ENCODE peak calls at places on chromosomes 2 and 18, in four cellular contexts. A is cardiac muscle cell, O is NB4, J is GM12865. S is an unnamed sample.

GRCh38 chr18:39485696-39486095 is 1920.1 kb upstream of the CELF4 start:
- DNase-seq in A (no peak), O (no peak), J (no peak), S (peak; percentile 16)

GRCh38 chr2:139354518-139354917 is 574.3 kb upstream of the NXPH2 start:
- DNase-seq in A (no peak), O (no peak), J (no peak), S (no peak)

GRCh38 chr2:65057391-65058052 is 1.3 kb downstream of the CEP68 start:
- DNase-seq in A (no peak), O (peak; percentile 82), J (peak; percentile 82), S (peak; percentile 77)

GRCh38 chr2:24015562-24016375 is 5.9 kb downstream of the MFSD2B start:
- DNase-seq in A (peak; percentile 22), O (no peak), J (no peak), S (peak; percentile 82)

GRCh38 chr2:45269149-45269793 is 260.0 kb upstream of the SIX2 start:
- DNase-seq in A (no peak), O (no peak), J (no peak), S (peak; percentile 59)

GRCh38 chr2:44268259-44268649 is 7.0 kb upstream of the SLC3A1 start:
- DNase-seq in A (no peak), O (no peak), J (no peak), S (peak; percentile 35)

GRCh38 chr2:30492185-30492584 is 45.1 kb downstream of the LCLAT1 start:
- DNase-seq in A (no peak), O (no peak), J (no peak), S (no peak)

GRCh38 chr2:168913171-168913484 is 12.0 kb downstream of the G6PC2 start:
- DNase-seq in A (no peak), O (no peak), J (no peak), S (no peak)

GRCh38 chr2:69292326-69292725 is 94.7 kb downstream of the GFPT1 start:
- DNase-seq in A (no peak), O (no peak), J (no peak), S (no peak)

GRCh38 chr18:31646332-31646822 is 38.0 kb downstream of the B4GALT6 start:
- DNase-seq in A (no peak), O (peak; percentile 52), J (peak; percentile 57), S (no peak)

GRCh38 chr18:11658989-11659388 is 30.1 kb upstream of the GNAL start:
- DNase-seq in A (no peak), O (no peak), J (no peak), S (no peak)

GRCh38 chr2:160358051-160358450 is 135.6 kb downstream of the RBMS1 start:
- DNase-seq in A (no peak), O (peak; percentile 55), J (no peak), S (peak; percentile 91)

GRCh38 chr18:3014501-3015202 is 1.7 kb upstream of the LPIN2 start:
- DNase-seq in A (no peak), O (peak; percentile 44), J (no peak), S (no peak)

DNA sequence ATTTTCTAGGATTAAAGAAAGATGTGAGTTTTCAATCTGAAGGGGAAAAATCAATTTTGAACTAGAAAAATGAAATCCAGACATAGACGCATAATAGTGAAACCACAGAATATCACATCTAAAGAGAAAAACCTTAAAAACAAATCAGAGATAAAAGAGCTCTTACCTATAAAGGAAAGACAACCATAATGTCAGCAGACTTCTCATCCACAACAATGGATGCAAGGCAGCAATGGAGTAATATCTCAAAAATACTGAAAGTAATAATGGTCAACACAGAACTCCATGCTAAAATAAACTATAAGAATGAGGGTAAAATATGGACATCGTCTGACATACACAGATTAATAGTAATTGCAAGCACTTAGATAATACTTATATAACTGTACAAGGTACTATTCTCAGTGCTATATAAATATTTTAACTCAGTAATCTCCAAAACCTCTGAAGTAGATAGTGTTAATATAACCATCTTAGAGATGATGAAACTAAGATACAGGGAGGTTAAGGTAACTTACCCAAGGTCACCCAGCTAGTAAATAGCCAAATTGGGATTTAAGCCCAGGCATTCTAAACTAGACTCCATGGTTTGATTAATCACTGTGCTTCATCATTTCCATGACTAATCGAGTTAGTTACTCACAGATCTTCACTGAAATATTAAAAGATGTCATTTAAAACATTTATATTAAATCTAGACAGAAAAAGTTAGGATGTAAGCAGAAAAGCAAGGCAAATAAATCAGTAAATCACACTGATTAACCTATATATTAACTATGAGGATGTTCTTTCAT is 89.4 kb upstream of the SPTBN1 start:
- DNase-seq in A (no peak), O (no peak), J (no peak), S (peak; percentile 65)
- H3K4me3 ChIP-seq in A (no peak overlapping the region), O (no peak overlapping the region), J (no peak overlapping the region), S (no peak overlapping the region)

GRCh38 chr2:229715895-229716507 is 1.6 kb upstream of the DNER start:
- DNase-seq in A (peak; percentile 3), O (peak; percentile 59), J (peak; percentile 45), S (peak; percentile 27)
- TF ChIP-seq CTCF in A (peak; percentile 47), O (peak; percentile 67), J (peak; percentile 45), S (peak; percentile 46)

GRCh38 chr2:182048621-182049020 is 63.0 kb downstream of the PPP1R1C start:
- DNase-seq in A (no peak), O (no peak), J (no peak), S (no peak)

GRCh38 chr2:182047544-182047943 is 61.9 kb downstream of the PPP1R1C start:
- DNase-seq in A (no peak), O (no peak), J (no peak), S (peak; percentile 36)

GRCh38 chr2:182049330-182049729 is 63.7 kb downstream of the PPP1R1C start:
- DNase-seq in A (no peak), O (no peak), J (no peak), S (no peak)

GRCh38 chr2:182049783-182050182 is 64.1 kb downstream of the PPP1R1C start:
- DNase-seq in A (no peak), O (no peak), J (no peak), S (no peak)

DNA sequence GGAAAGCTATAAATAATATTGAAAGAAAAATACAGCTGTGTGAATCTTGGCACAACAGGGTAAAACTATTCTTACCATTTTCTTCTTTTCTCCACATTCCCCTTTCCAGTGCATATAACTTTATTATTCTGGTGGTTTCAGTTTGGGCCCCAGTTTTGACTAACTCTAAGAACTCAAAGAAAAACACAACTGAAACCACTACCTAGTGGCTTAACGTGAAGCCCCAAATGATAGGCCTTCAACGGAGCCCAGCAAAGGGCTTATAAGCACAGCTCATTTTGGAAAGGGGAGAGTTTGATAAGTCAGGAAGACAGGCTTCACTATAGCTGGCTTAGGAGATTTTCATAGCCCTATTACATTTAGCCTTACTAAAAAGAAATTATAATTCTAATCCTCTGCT is 62.4 kb downstream of the PPP1R1C start:
- DNase-seq in A (no peak), O (no peak), J (peak; percentile 12), S (no peak)
- H3K4me3 ChIP-seq in A (no peak overlapping the region), O (no peak overlapping the region), J (no peak overlapping the region), S (no peak overlapping the region)

GRCh38 chr18:688322-688721 is 24.1 kb downstream of the ENOSF1 start:
- DNase-seq in A (no peak), O (no peak), J (no peak), S (no peak)
- TF ChIP-seq CTCF in A (no peak), O (no peak), J (no peak), S (no peak)

DNA sequence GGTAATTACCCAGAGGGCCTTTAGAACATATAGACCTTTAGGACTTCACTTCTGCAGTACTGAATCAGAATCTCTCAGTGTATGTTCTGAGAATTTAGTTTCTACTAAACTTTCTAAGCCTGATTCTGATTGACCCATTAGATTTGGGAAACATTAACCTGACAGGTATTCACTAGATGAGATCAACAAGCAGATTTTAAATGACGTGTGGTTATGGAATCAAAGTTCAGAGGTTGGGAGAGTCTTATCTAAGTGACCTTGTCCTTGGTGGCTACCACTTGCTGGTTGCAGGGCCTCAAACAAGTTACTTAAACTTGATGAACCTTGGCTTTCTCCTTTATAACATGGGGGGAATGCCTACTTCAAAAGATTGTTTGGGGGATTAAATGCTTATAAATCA is 198.7 kb downstream of the PDE11A start:
- DNase-seq in A (no peak), O (no peak), J (no peak), S (no peak)
- H3K4me3 ChIP-seq in A (no peak overlapping the region), O (no peak overlapping the region), J (no peak overlapping the region), S (no peak overlapping the region)